ENCODE peak calls at places on chromosomes 6 and 20, in five cellular contexts. G, A, M, C and P are unnamed samples.

GRCh38 chr6:105015482-105015881 is 58.6 kb downstream of the LIN28B start:
- DNase-seq in G (peak; percentile 16), A (no peak), M (peak; percentile 61), C (peak; percentile 70), P (peak; percentile 68)

GRCh38 chr6:76817429-76817828 is 645.9 kb downstream of the HTR1B start:
- DNase-seq in G (no peak), A (no peak), M (no peak), C (no peak), P (no peak)

GRCh38 chr6:108163644-108164536 is 1.9 kb upstream of the NR2E1 start:
- DNase-seq in G (no peak), A (no peak), M (no peak), C (no peak), P (no peak)

GRCh38 chr6:145561095-145561820 is 174.1 kb downstream of the EPM2A start:
- DNase-seq in G (no peak), A (no peak), M (no peak), C (peak; percentile 14), P (no peak)

GRCh38 chr20:60812561-60812960 is 439.5 kb upstream of the CDH4 start:
- DNase-seq in G (no peak), A (no peak), M (no peak), C (no peak), P (no peak)

GRCh38 chr6:30727920-30728605 is 7.9 kb downstream of the TUBB start:
- DNase-seq in G (peak; percentile 71), A (no peak), M (peak; percentile 71), C (peak; percentile 72), P (peak; percentile 68)

GRCh38 chr20:273884-274283 is 16.4 kb downstream of the DEFB132 start:
- DNase-seq in G (no peak), A (no peak), M (no peak), C (no peak), P (no peak)

GRCh38 chr20:6299451-6299850 is 176.6 kb upstream of the FERMT1 start:
- DNase-seq in G (no peak), A (no peak), M (no peak), C (no peak), P (no peak)

GRCh38 chr6:24919404-24919892 is 16.3 kb downstream of the RIPOR2 start:
- DNase-seq in G (no peak), A (no peak), M (no peak), C (no peak), P (no peak)

GRCh38 chr20:51633430-51633829 is 90.9 kb upstream of the NFATC2 start:
- DNase-seq in G (no peak), A (no peak), M (no peak), C (no peak), P (no peak)

DNA sequence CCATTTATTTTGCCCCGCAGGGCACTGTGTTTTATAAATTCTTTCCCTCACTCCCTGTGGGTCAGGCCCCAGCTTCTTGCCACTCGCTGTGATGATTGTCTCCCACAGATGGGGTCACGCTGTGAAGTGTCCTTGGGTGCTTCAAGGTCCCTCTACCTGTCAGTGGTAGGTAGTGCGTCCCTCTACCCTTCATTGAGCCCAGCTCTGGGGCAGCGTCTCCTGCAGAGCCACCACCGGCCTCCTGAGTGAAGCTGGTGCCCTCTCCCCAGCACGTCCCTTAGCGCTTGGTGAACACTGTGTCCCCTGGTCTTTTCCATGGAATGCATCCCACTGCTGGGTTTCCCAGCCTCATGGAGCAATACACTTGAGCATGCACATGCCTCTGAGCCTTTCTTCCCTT is 108.2 kb downstream of the NRN1 start:
- DNase-seq in G (no peak), A (no peak), M (no peak), C (no peak), P (no peak)
- TF ChIP-seq CTCF in G (no peak), A (no peak), M (no peak), C (no peak), P (no peak)

GRCh38 chr6:141513830-141514229 is 618.9 kb upstream of the GJE1 start:
- DNase-seq in G (peak; percentile 23), A (no peak), M (no peak), C (peak; percentile 31), P (no peak)
- H3K4me3 ChIP-seq in G (no peak overlapping the region), A (no peak overlapping the region), M (no peak overlapping the region), C (no peak overlapping the region), P (no peak overlapping the region)

GRCh38 chr6:81857812-81858211 is 105.3 kb upstream of the TENT5A start:
- DNase-seq in G (no peak), A (no peak), M (no peak), C (peak; percentile 8), P (no peak)

GRCh38 chr6:81863123-81863522 is 110.6 kb upstream of the TENT5A start:
- DNase-seq in G (no peak), A (peak; percentile 92), M (no peak), C (no peak), P (no peak)

GRCh38 chr6:81859884-81860283 is 107.4 kb upstream of the TENT5A start:
- DNase-seq in G (peak; percentile 58), A (no peak), M (no peak), C (peak; percentile 50), P (no peak)

GRCh38 chr6:81864124-81864523 is 111.6 kb upstream of the TENT5A start:
- DNase-seq in G (no peak), A (peak; percentile 24), M (no peak), C (no peak), P (no peak)

DNA sequence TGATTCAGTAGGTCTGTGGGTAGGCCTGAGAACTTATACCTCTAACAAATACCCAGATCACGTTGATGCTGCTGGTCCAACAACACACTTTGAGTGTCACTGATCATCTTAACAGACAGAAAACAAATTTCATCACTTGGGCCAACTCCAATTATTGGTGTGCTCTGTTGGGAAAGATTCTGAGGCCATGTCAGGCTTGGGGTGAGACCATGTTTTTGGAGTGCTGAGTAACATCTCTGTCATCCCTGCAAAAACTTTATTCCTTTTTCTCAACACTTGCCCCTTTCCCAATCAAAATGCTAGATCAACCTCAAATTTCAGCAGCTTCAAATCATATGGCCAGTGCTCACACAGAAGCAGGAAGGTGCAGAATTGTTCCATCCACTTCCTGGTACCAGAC is 108.8 kb upstream of the TENT5A start:
- DNase-seq in G (peak; percentile 86), A (no peak), M (no peak), C (peak; percentile 67), P (no peak)
- TF ChIP-seq CTCF in G (no peak), A (no peak), M (no peak), C (no peak), P (no peak)

GRCh38 chr6:43012364-43012763 is 1.4 kb downstream of the MEA1 start:
- DNase-seq in G (no peak), A (no peak), M (no peak), C (no peak), P (no peak)
- H3K4me3 ChIP-seq in G (peak overlapping the region; percentile 80), A (peak overlapping the region; percentile 73), M (no peak overlapping the region), C (peak overlapping the region; percentile 96), P (peak overlapping the region; percentile 77)

GRCh38 chr6:143952386-143952785 is 55.7 kb downstream of the PLAGL1 start:
- DNase-seq in G (no peak), A (no peak), M (no peak), C (no peak), P (no peak)

GRCh38 chr6:143952947-143953346 is 55.1 kb downstream of the PLAGL1 start:
- DNase-seq in G (no peak), A (no peak), M (no peak), C (no peak), P (no peak)

GRCh38 chr6:143949535-143949934 is 58.5 kb downstream of the PLAGL1 start:
- DNase-seq in G (no peak), A (no peak), M (no peak), C (no peak), P (no peak)

GRCh38 chr6:143949962-143950361 is 58.1 kb downstream of the PLAGL1 start:
- DNase-seq in G (no peak), A (no peak), M (no peak), C (no peak), P (no peak)

DNA sequence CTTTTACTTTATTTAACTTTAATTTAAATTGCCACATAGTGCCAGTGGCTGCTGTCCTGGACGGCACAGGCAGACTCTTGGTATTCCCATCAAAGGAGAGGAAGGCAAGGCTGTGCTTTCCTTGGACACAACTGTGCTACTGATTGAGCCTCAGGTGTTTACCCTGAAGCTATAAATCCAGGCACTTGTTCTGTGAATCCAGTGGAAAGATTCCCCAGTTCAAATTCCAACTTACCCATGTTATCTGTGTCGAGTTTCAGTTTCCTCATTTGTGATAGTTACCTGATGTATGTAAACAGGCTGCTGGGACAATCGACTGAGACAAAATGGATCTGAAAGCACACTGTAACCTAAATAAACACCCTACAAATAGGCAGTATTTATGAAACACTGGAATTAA is 57.2 kb downstream of the PLAGL1 start:
- DNase-seq in G (no peak), A (peak; percentile 35), M (no peak), C (no peak), P (no peak)
- TF ChIP-seq CTCF in G (no peak), A (no peak), M (no peak), C (no peak), P (no peak)

GRCh38 chr6:78952362-78952761 is 85.0 kb downstream of the IRAK1BP1 start:
- DNase-seq in G (no peak), A (no peak), M (no peak), C (no peak), P (no peak)

GRCh38 chr6:78948785-78949184 is 81.4 kb downstream of the IRAK1BP1 start:
- DNase-seq in G (no peak), A (no peak), M (no peak), C (no peak), P (no peak)

GRCh38 chr6:78947529-78947928 is 80.2 kb downstream of the IRAK1BP1 start:
- DNase-seq in G (peak; percentile 8), A (no peak), M (peak; percentile 62), C (peak; percentile 37), P (no peak)

GRCh38 chr6:78942451-78942850 is 75.1 kb downstream of the IRAK1BP1 start:
- DNase-seq in G (peak; percentile 4), A (no peak), M (peak; percentile 15), C (peak; percentile 47), P (peak; percentile 16)

GRCh38 chr6:78947962-78948361 is 80.6 kb downstream of the IRAK1BP1 start:
- DNase-seq in G (peak; percentile 47), A (no peak), M (peak; percentile 72), C (peak; percentile 67), P (peak; percentile 25)
- H3K4me3 ChIP-seq in G (no peak overlapping the region), A (no peak overlapping the region), M (peak overlapping the region; percentile 14), C (no peak overlapping the region), P (no peak overlapping the region)

DNA sequence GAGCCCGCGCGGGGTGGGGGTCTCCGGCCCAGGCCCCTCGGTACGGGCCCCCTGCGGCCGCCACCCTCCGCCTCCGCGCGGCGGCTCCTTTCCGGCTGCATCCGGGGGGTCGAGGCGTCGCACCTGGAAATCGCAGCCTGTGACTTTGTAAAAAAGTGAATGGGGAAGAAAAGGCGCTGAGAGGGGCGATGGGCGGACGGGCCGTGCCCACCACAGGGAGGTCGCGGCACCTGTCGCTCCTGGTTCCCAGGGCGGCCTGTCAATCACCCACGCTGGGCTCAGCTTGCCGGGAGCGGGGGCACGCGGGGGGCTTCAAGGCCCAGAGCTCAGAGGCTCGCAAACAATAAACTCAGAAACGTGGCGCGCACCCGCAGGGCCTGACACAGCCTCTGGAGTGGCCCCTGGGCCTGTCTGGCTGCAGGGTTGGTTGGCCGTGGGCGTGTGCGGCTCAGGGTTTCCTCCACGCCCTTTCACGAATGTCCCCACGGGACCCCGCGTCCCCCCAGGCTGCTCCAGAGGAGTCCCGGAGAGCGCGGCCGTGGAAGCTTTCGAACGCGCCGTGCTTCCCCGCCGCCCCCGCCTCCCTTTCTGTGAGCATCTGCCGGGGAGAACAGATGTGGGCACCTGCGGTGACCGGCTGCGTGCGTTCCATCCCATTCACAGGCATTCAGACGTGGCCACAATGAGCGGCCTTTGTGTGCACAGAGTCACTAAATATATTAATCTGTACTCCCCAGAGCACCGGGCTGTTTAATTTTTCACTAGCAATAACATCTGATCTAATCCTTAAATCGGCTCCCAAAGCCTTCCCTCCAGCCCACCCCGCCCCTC is 6.1 kb upstream of the DLL1 start:
- DNase-seq in G (no peak), A (no peak), M (no peak), C (no peak), P (no peak)
- TF ChIP-seq CTCF in G (no peak), A (no peak), M (no peak), C (no peak), P (no peak)